ENCODE peak calls at places on chromosomes 11 and 22, in ten cellular contexts. E is upper lobe of right lung, M is astrocyte, B is AG09309, N is bronchial epithelial cell, L is fibroblast of lung, Y is tibial artery, I is AG04450, C is A549, G is ascending aorta. W is an unnamed sample.

GRCh38 chr22:48635825-48636224 is 1191.8 kb downstream of the BRD1 start:
- DNase-seq in E (peak; percentile 73), M (no peak), B (no peak), N (no peak), L (no peak), Y (no peak), I (no peak), C (no peak), G (no peak), W (no peak)

GRCh38 chr11:65708451-65708850 is 3.6 kb upstream of the KAT5 start:
- DNase-seq in E (no peak), M (no peak), B (no peak), N (no peak), L (no peak), Y (no peak), I (no peak), C (no peak), G (no peak), W (no peak)

GRCh38 chr22:49799431-49800075 is 28.1 kb downstream of the BRD1 start:
- DNase-seq in E (no peak), M (no peak), B (no peak), N (no peak), L (no peak), Y (no peak), I (no peak), C (no peak), G (no peak), W (no peak)

GRCh38 chr22:41799486-41800347 is 762 bp upstream of the CCDC134 start:
- DNase-seq in E (peak; percentile 75), M (no peak), B (no peak), N (no peak), L (peak; percentile 22), Y (peak; percentile 26), I (no peak), C (no peak), G (no peak), W (peak; percentile 40)

GRCh38 chr11:134536677-134537076 is 124.6 kb upstream of the B3GAT1 start:
- DNase-seq in E (peak; percentile 12), M (no peak), B (no peak), N (no peak), L (no peak), Y (no peak), I (no peak), C (no peak), G (no peak), W (no peak)

GRCh38 chr11:128920651-128921050 is 22.0 kb downstream of the TP53AIP1 start:
- DNase-seq in E (no peak), M (no peak), B (no peak), N (no peak), L (no peak), Y (no peak), I (no peak), C (no peak), G (no peak), W (no peak)

GRCh38 chr11:33976351-33977199 is 75.0 kb upstream of the CAPRIN1 start:
- DNase-seq in E (no peak), M (peak; percentile 26), B (peak; percentile 81), N (no peak), L (peak; percentile 38), Y (no peak), I (no peak), C (no peak), G (no peak), W (peak; percentile 54)

GRCh38 chr11:70567680-70568503 is 169.6 kb downstream of the CTTN start:
- DNase-seq in E (peak; percentile 68), M (peak; percentile 14), B (no peak), N (peak; percentile 26), L (peak; percentile 36), Y (peak; percentile 67), I (no peak), C (no peak), G (no peak), W (peak; percentile 36)

GRCh38 chr11:71223081-71223405 is 29.3 kb downstream of the SHANK2 start:
- DNase-seq in E (no peak), M (no peak), B (no peak), N (no peak), L (no peak), Y (peak; percentile 5), I (no peak), C (no peak), G (no peak), W (no peak)

GRCh38 chr11:15468471-15468870 is 353.7 kb downstream of the INSC start:
- DNase-seq in E (no peak), M (no peak), B (no peak), N (no peak), L (peak; percentile 6), Y (no peak), I (no peak), C (no peak), G (no peak), W (peak; percentile 1)

GRCh38 chr11:11860103-11860979 is 18.6 kb downstream of the USP47 start:
- DNase-seq in E (no peak), M (peak; percentile 23), B (no peak), N (peak; percentile 51), L (no peak), Y (no peak), I (no peak), C (no peak), G (no peak), W (peak; percentile 91)

GRCh38 chr11:110728883-110729282 is 16.6 kb upstream of the ARHGAP20 start:
- DNase-seq in E (no peak), M (no peak), B (peak; percentile 46), N (peak; percentile 46), L (no peak), Y (no peak), I (no peak), C (no peak), G (no peak), W (peak; percentile 34)

GRCh38 chr11:107018902-107019493 is 722 bp upstream of the GUCY1A2 start:
- DNase-seq in E (peak; percentile 77), M (peak; percentile 78), B (no peak), N (peak; percentile 41), L (peak; percentile 85), Y (peak; percentile 43), I (peak; percentile 16), C (peak; percentile 32), G (no peak), W (peak; percentile 73)

GRCh38 chr11:111047376-111047775 is 198.1 kb upstream of the POU2AF2 start:
- DNase-seq in E (no peak), M (peak; percentile 44), B (no peak), N (no peak), L (peak; percentile 53), Y (no peak), I (no peak), C (no peak), G (no peak), W (no peak)

GRCh38 chr11:34997872-34998548 is 81.6 kb downstream of the PDHX start:
- DNase-seq in E (no peak), M (no peak), B (no peak), N (peak; percentile 57), L (peak; percentile 38), Y (no peak), I (no peak), C (peak; percentile 29), G (no peak), W (peak; percentile 50)

GRCh38 chr11:103968685-103969084 is 67.8 kb upstream of the DDI1 start:
- DNase-seq in E (no peak), M (peak; percentile 64), B (no peak), N (no peak), L (peak; percentile 62), Y (no peak), I (no peak), C (no peak), G (no peak), W (no peak)

GRCh38 chr11:128653828-128654231 is 40.0 kb upstream of the FLI1 start:
- DNase-seq in E (peak; percentile 83), M (peak; percentile 54), B (no peak), N (peak; percentile 83), L (peak; percentile 67), Y (peak; percentile 60), I (no peak), C (peak; percentile 47), G (peak; percentile 33), W (no peak)

GRCh38 chr22:35470903-35471321 is 69.7 kb upstream of the RASD2 start:
- DNase-seq in E (no peak), M (peak; percentile 25), B (no peak), N (no peak), L (peak; percentile 52), Y (no peak), I (no peak), C (peak; percentile 52), G (no peak), W (no peak)
- TF ChIP-seq CTCF in E (no peak), M (peak; percentile 29), B (no peak), N (no peak), L (no peak), Y (no peak), I (no peak), C (no peak), G (no peak), W (no peak)

GRCh38 chr22:17707526-17707925 is 66.7 kb downstream of the BID start:
- DNase-seq in E (no peak), M (no peak), B (no peak), N (no peak), L (peak; percentile 32), Y (no peak), I (no peak), C (no peak), G (no peak), W (peak; percentile 30)
- H3K4me3 ChIP-seq in E (peak overlapping the region; percentile 39), M (peak overlapping the region; percentile 54), B (no peak overlapping the region), N (no peak overlapping the region), L (peak overlapping the region; percentile 36), Y (peak overlapping the region; percentile 40), I (peak overlapping the region; percentile 51), C (peak overlapping the region; percentile 49), G (peak overlapping the region; percentile 59), W (peak overlapping the region; percentile 48)

DNA sequence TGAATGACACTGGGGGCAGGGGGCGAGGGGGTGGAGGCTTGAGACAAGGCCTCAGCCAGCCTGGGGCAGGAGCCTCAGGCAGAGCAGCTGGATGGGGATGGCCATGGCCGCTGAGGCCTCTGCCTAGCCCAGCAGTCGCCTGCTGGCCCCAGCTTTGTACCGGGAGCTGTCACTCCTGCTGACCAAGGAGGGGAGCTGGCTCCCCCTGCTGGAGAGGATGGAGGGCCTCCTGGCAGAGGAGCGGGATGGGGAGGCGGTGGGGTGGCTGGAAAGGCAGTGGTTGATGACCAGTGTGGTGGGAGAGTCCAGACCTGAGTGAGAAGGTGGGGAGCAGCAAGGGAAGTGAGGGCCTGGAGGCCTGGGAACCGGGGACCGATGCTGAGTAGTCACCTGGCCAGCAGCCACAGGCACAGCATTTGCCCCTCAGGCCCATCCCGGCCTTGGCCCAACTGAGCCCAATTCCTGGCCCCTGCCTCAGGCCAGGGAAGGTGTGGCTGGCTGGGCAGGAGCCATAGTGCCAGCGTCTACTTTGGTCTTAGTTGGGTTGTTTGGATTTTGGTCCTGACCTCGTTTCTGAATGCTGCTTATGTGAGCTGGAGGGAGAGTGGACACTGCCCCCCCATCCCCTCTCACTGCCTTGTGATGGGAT is 6.0 kb upstream of the SUSD2 start:
- DNase-seq in E (peak; percentile 90), M (peak; percentile 23), B (no peak), N (peak; percentile 36), L (peak; percentile 54), Y (peak; percentile 87), I (peak; percentile 45), C (peak; percentile 71), G (no peak), W (peak; percentile 79)
- TF ChIP-seq CTCF in E (peak; percentile 86), M (peak; percentile 65), B (peak; percentile 99), N (peak; percentile 89), L (peak; percentile 91), Y (peak; percentile 87), I (peak; percentile 88), C (peak; percentile 67), G (peak; percentile 92), W (peak; percentile 97)

GRCh38 chr22:16717699-16718558 is 107.3 kb downstream of the XKR3 start:
- DNase-seq in E (no peak), M (no peak), B (no peak), N (no peak), L (no peak), Y (no peak), I (no peak), C (no peak), G (no peak), W (no peak)
- H3K4me3 ChIP-seq in E (no peak overlapping the region), M (no peak overlapping the region), B (no peak overlapping the region), N (no peak overlapping the region), L (no peak overlapping the region), Y (no peak overlapping the region), I (no peak overlapping the region), C (no peak overlapping the region), G (no peak overlapping the region), W (no peak overlapping the region)

W was measured in fibroblast of villous mesenchyme.